ENCODE peak calls at places on chromosome 2, in six cellular contexts. E is esophagus squamous epithelium, F is epithelial cell of esophagus, R is AG04449, C is fibroblast of mammary gland, A is foreskin fibroblast. X is an unnamed sample.

GRCh38 chr2:134460583-134460998 is 206.7 kb downstream of the MGAT5 start:
- DNase-seq in E (no peak), F (peak), R (no peak), C (peak), A (peak), X (peak)

GRCh38 chr2:27884546-27884945 is 5.6 kb downstream of the RBKS start:
- DNase-seq in E (no peak), F (no peak), R (no peak), C (no peak), A (no peak), X (no peak)

GRCh38 chr2:167289651-167290410 is 401.6 kb downstream of the XIRP2 start:
- DNase-seq in E (no peak), F (peak), R (no peak), C (peak), A (peak), X (no peak)

GRCh38 chr2:200459101-200459500 is 50.8 kb downstream of the KCTD18 start:
- DNase-seq in E (no peak), F (no peak), R (no peak), C (no peak), A (no peak), X (no peak)

GRCh38 chr2:181573140-181573736 is 83.7 kb downstream of the CERKL start:
- DNase-seq in E (no peak), F (peak), R (no peak), C (peak), A (peak), X (peak)

GRCh38 chr2:128449226-128450061 is 130.8 kb upstream of the HS6ST1 start:
- DNase-seq in E (no peak), F (no peak), R (no peak), C (no peak), A (no peak), X (no peak)

GRCh38 chr2:214830794-214831346 is 21.4 kb upstream of the BARD1 start:
- DNase-seq in E (no peak), F (peak), R (no peak), C (peak), A (peak), X (peak)

GRCh38 chr2:128750328-128751165 is 431.9 kb upstream of the HS6ST1 start:
- DNase-seq in E (no peak), F (no peak), R (no peak), C (no peak), A (no peak), X (no peak)

GRCh38 chr2:233061591-233062446 is 1.7 kb downstream of the INPP5D start:
- DNase-seq in E (no peak), F (no peak), R (no peak), C (no peak), A (peak), X (peak)

GRCh38 chr2:184549153-184549552 is 49.2 kb upstream of the ZNF804A start:
- DNase-seq in E (no peak), F (no peak), R (no peak), C (no peak), A (no peak), X (no peak)

GRCh38 chr2:234266952-234267351 is 216.4 kb downstream of the SPP2 start:
- DNase-seq in E (no peak), F (no peak), R (no peak), C (no peak), A (no peak), X (no peak)

GRCh38 chr2:164314148-164314547 is 307.1 kb downstream of the GRB14 start:
- DNase-seq in E (no peak), F (peak), R (no peak), C (peak), A (no peak), X (peak)

GRCh38 chr2:60583604-60584003 is 30.1 kb upstream of the BCL11A start:
- DNase-seq in E (no peak), F (no peak), R (no peak), C (no peak), A (no peak), X (no peak)

GRCh38 chr2:207796585-207797350 is 27.1 kb upstream of the FZD5 start:
- DNase-seq in E (no peak), F (peak), R (no peak), C (no peak), A (peak), X (peak)

GRCh38 chr2:238224636-238225035 is 15.2 kb downstream of the HES6 start:
- DNase-seq in E (no peak), F (no peak), R (no peak), C (no peak), A (no peak), X (no peak)

GRCh38 chr2:223100061-223100511 is 48.1 kb downstream of the KCNE4 start:
- DNase-seq in E (no peak), F (no peak), R (peak), C (peak), A (peak), X (peak)

GRCh38 chr2:149661844-149662243 is 74.3 kb upstream of the MMADHC start:
- DNase-seq in E (no peak), F (peak), R (peak), C (peak), A (peak), X (peak)

GRCh38 chr2:22829806-22830205 is 555.2 kb upstream of the KLHL29 start:
- DNase-seq in E (no peak), F (no peak), R (no peak), C (no peak), A (no peak), X (no peak)

GRCh38 chr2:64727843-64728463 is 74.2 kb upstream of the SERTAD2 start:
- DNase-seq in E (no peak), F (no peak), R (no peak), C (no peak), A (no peak), X (no peak)

GRCh38 chr2:230130668-230131364 is 62.1 kb upstream of the SLC16A14 start:
- DNase-seq in E (peak), F (no peak), R (no peak), C (peak), A (peak), X (peak)

DNA sequence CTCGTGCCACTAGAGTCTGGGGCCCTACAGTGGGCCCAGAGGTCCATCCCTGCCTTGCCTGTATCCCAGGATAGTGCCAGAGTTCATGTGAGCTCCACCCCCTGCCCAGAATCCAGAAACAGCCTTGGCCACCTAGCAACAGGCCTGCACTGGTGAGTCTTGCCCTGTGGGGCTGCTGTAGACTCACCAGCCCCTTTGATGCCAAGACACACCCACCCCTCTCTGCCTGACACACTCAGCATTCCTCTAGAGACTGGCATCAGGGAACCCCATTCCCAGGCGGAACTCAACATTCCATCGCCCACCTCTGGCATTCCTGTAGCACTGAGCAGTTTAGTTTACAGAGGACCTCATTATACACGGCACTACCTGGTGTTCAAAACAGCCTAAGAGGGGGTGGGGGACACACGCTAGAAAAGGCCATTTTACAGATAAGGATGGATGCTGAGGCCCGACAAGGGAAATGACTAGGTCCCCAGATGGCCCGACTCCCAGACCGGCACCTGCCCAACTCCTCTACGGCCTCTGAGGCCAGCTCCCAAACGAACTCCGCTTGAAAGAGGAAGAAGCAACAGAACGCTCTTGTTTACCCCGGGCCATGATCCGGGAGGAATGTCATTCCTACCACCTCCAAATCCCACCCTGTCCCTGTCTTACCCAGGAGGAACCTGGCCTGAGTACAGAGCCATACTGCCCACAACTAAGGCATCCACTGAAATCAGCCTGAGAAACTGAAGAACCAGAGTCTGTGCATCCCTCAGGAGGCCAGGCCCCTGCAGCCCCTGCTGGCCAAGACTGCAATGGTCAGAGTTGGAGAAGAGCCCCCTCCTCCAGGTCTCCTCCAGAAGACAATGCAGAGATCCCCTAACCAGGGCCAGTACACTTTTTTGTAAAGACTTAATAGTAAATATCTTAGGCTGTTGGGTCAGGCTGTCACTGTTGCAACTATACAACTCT is 180.2 kb downstream of the TNS1 start:
- DNase-seq in E (no peak), F (peak), R (peak), C (no peak), A (no peak), X (peak)
- TF ChIP-seq CTCF in E (no peak), F (no peak), R (peak), C (peak), A (no peak), X (peak)

DNA sequence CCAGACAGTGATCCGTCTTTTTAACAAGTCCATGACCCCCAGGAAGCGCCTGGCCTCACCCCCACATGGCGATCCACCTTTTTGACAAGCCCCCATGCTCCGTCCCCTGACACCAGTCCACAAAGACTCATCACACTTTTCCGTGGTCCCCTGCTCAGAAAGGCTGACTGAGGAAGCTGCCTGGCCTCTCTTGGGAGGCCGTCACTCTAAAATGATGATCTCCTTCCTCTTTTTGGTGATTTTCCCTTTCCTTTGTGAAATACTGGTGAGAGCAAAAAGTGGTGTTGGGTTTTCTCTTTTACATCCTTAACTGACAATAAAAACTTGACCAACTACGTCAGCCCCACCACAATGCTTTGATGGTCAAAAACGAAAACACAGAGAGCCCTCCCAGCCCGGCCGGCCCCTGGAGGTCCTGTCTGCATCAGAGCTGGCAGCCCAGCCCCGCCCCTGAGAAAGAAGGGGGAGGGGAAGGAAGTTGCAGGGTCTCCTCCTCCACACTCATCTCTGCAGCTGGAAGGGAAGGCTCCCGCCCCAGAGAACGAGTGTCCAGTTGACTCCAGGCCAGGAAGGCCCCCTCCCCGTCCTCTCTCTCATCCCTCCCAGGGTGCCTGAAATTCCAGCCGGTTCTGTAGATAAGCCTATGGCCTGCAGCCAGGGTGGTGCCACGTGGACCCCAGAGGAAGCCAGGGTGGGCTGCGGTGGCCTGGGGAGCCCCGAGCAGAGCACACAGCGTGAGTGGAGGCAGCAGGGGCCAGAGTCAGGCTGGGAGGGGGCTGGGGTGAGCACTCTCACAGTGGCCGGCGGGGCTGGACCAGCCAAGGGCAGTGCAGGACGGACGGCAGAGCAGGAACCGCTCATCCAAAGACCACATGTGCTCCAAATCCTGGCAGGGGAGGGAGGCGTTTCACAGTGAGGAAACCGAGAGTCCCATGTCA is 19.9 kb downstream of the BIN1 start:
- DNase-seq in E (no peak), F (no peak), R (no peak), C (peak), A (peak), X (peak)
- H3K4me3 ChIP-seq in E (no peak), F (no peak), R (peak), C (peak), A (peak), X (peak)

DNA sequence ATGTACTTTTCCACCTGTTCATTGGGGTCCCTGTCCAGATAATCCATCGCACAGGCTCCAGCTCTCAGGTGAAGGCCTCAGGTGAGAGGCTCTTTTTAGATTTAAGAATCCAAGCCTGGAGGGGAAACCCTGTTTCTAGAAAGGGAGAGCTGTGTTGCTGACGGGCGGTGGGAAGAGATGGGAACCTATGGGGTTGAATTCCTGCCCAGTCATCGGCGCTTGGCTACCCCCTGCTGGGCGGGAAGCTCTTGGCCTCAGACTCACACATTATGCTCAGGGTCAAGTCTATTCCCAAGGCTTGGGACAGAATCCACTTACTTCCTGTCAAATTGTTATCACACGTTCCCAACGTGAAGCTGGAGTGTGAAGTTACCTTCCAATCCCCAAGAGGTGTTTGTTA is 181.9 kb upstream of the ETAA1 start:
- DNase-seq in E (no peak), F (peak), R (peak), C (peak), A (peak), X (peak)
- TF ChIP-seq CTCF in E (peak), F (peak), R (peak), C (peak), A (peak), X (peak)

DNA sequence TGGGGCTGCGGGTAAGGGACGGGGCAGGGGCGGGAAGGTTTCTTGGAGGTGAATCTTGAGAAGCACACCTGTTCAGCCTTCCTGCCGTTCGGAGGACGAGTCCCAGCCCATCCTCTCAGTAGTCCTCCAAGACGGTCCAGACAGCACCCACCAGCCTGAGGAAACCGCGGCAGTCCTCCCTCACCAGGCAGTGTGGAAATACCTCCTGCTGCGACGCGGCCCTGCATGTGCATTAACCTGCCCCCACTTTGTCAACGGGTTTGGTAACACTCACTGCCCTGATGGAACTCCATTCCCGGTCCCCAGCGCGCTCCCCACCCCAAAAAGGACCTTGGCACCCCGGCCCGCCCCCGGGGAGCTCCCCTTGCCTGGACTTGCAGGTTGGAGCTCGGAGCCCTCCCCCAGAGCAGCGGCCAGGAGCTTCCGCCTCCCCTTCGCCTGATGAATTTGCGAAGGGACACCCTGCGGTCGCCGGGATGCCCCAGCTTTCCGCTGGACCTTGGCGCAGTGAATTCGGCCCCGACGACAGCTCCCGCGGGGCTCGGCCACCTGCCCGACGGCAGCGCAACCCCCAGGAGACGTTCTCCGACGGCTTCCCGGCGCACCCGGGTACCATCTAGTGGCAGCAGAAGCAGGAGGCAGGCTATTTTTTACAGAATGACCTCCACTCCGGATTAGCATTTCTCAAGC is 31.5 kb downstream of the ACVR1C start:
- DNase-seq in E (no peak), F (peak), R (no peak), C (peak), A (peak), X (peak)
- H3K4me3 ChIP-seq in E (no peak), F (no peak), R (peak), C (no peak), A (no peak), X (no peak)

GRCh38 chr2:213752575-213752974 is 468.3 kb downstream of the SPAG16 start:
- DNase-seq in E (no peak), F (no peak), R (no peak), C (no peak), A (no peak), X (no peak)

GRCh38 chr2:213763358-213763757 is 479.1 kb downstream of the SPAG16 start:
- DNase-seq in E (no peak), F (no peak), R (no peak), C (no peak), A (no peak), X (no peak)

GRCh38 chr2:213757525-213757924 is 473.3 kb downstream of the SPAG16 start:
- DNase-seq in E (no peak), F (no peak), R (no peak), C (no peak), A (no peak), X (no peak)
- TF ChIP-seq CTCF in E (no peak), F (no peak), R (no peak), C (no peak), A (no peak), X (no peak)